ENCODE peak calls at places on chromosome 1, in seven cellular contexts. K, X, H, P, O, C and I are unnamed samples.

GRCh38 chr1:239179001-239179400 is 207.4 kb upstream of the CHRM3 start:
- DNase-seq in K (no peak), H (no peak), P (no peak), X (no peak), O (no peak), C (no peak), I (no peak)

GRCh38 chr1:175116903-175117302 is 49.3 kb downstream of the TNN start:
- DNase-seq in P (no peak), C (no peak), X (no peak), H (no peak), O (no peak), K (no peak), I (no peak)

GRCh38 chr1:7278827-7279752 is 492.0 kb upstream of the VAMP3 start:
- DNase-seq in O (no peak), K (no peak), C (no peak), P (no peak), X (no peak), H (no peak), I (no peak)

GRCh38 chr1:199843856-199844255 is 183.7 kb upstream of the NR5A2 start:
- DNase-seq in O (no peak), X (no peak), K (no peak), P (no peak), H (no peak), C (no peak), I (no peak)

GRCh38 chr1:221863635-221864034 is 121.7 kb upstream of the DUSP10 start:
- DNase-seq in K (no peak), X (no peak), C (no peak), H (no peak), O (no peak), P (no peak), I (no peak)

GRCh38 chr1:159922499-159923202 is 2.7 kb downstream of the TAGLN2 start:
- DNase-seq in H (peak), X (no peak), C (no peak), O (no peak), K (peak), P (no peak), I (no peak)

GRCh38 chr1:176601358-176601757 is 138.4 kb downstream of the PAPPA2 start:
- DNase-seq in O (no peak), X (no peak), P (no peak), C (no peak), K (peak), H (peak), I (no peak)

GRCh38 chr1:15414450-15414823 is 4.7 kb downstream of the EFHD2 start:
- DNase-seq in O (no peak), C (no peak), K (no peak), H (no peak), P (no peak), X (no peak), I (no peak)

GRCh38 chr1:39076127-39076798 is 50.1 kb downstream of the NDUFS5 start:
- DNase-seq in O (no peak), C (no peak), P (no peak), K (peak), H (peak), X (no peak), I (no peak)

GRCh38 chr1:227952374-227953021 is 4.8 kb upstream of the WNT9A start:
- DNase-seq in X (no peak), O (no peak), K (peak), C (no peak), P (no peak), H (no peak), I (no peak)

GRCh38 chr1:22329171-22329540 is 122.5 kb upstream of the ZBTB40 start:
- DNase-seq in H (no peak), O (no peak), P (no peak), X (no peak), K (no peak), C (no peak), I (no peak)